ENCODE peak calls at places on chromosomes 1 and 21, in ten cellular contexts. O is testis, H is cardiac fibroblast, N is uterus, K is heart left ventricle, V is epithelial cell of proximal tubule, G is BJ, P is tibial artery, Y is colonic mucosa, R is OCI-LY7. I is an unnamed sample.

GRCh38 chr1:159943908-159944622 is 1.3 kb downstream of the IGSF9 start:
- DNase-seq in O (no peak), H (no peak), N (no peak), K (no peak), V (no peak), G (no peak), P (peak; percentile 25), Y (no peak), R (no peak), I (no peak)

GRCh38 chr1:207745285-207745684 is 6.6 kb upstream of the CD46 start:
- DNase-seq in O (no peak), H (peak; percentile 31), N (no peak), K (no peak), V (no peak), G (no peak), P (no peak), Y (no peak), R (no peak), I (no peak)

GRCh38 chr1:2229032-2229920 is 1.2 kb downstream of the SKI start:
- DNase-seq in O (peak; percentile 72), H (peak; percentile 85), N (peak; percentile 81), K (peak; percentile 81), V (no peak), G (no peak), P (peak; percentile 82), Y (peak; percentile 68), R (peak; percentile 67), I (no peak)

GRCh38 chr1:239126881-239127280 is 259.5 kb upstream of the CHRM3 start:
- DNase-seq in O (no peak), H (no peak), N (no peak), K (no peak), V (no peak), G (no peak), P (no peak), Y (no peak), R (no peak), I (no peak)

GRCh38 chr1:2825487-2826189 is 24.1 kb upstream of the TTC34 start:
- DNase-seq in O (no peak), H (no peak), N (no peak), K (no peak), V (no peak), G (no peak), P (no peak), Y (no peak), R (no peak), I (no peak)

GRCh38 chr1:192402571-192402970 is 85.8 kb downstream of the RGS21 start:
- DNase-seq in O (no peak), H (no peak), N (no peak), K (no peak), V (no peak), G (no peak), P (no peak), Y (no peak), R (no peak), I (no peak)

GRCh38 chr21:32483293-32483595 is 70.7 kb downstream of the EVA1C start:
- DNase-seq in O (no peak), H (no peak), N (no peak), K (no peak), V (no peak), G (no peak), P (no peak), Y (no peak), R (no peak), I (no peak)

GRCh38 chr21:31684918-31685317 is 25.4 kb downstream of the SOD1 start:
- DNase-seq in O (no peak), H (no peak), N (no peak), K (no peak), V (no peak), G (no peak), P (no peak), Y (no peak), R (no peak), I (no peak)

GRCh38 chr1:66711420-66711819 is 40.8 kb upstream of the DYNLT5 start:
- DNase-seq in O (no peak), H (peak; percentile 35), N (no peak), K (no peak), V (no peak), G (no peak), P (no peak), Y (no peak), R (no peak), I (no peak)

GRCh38 chr21:37233551-37234146 is 33.5 kb downstream of the VPS26C start:
- DNase-seq in O (no peak), H (no peak), N (no peak), K (no peak), V (no peak), G (no peak), P (no peak), Y (no peak), R (no peak), I (no peak)

GRCh38 chr1:178408869-178409268 is 87.9 kb downstream of the CLEC20A start:
- DNase-seq in O (no peak), H (no peak), N (no peak), K (no peak), V (no peak), G (no peak), P (no peak), Y (no peak), R (no peak), I (no peak)

GRCh38 chr1:116379057-116379630 is 6.1 kb downstream of the ATP1A1 start:
- DNase-seq in O (peak; percentile 52), H (no peak), N (no peak), K (peak; percentile 47), V (no peak), G (no peak), P (no peak), Y (no peak), R (no peak), I (no peak)

GRCh38 chr1:211474426-211474825 is 17.5 kb downstream of the RD3 start:
- DNase-seq in O (peak; percentile 76), H (peak; percentile 38), N (no peak), K (no peak), V (no peak), G (no peak), P (no peak), Y (no peak), R (no peak), I (no peak)

GRCh38 chr1:231421616-231421970 is 494 bp downstream of the EGLN1 start:
- DNase-seq in O (peak; percentile 36), H (peak; percentile 55), N (peak; percentile 28), K (peak; percentile 44), V (no peak), G (no peak), P (peak; percentile 72), Y (peak; percentile 39), R (peak; percentile 74), I (no peak)

GRCh38 chr1:43664369-43664768 is 14.4 kb downstream of the KDM4A start:
- DNase-seq in O (no peak), H (no peak), N (no peak), K (no peak), V (no peak), G (no peak), P (no peak), Y (no peak), R (no peak), I (no peak)

GRCh38 chr1:14108356-14109275 is 408.6 kb downstream of the PRDM2 start:
- DNase-seq in O (no peak), H (peak; percentile 14), N (no peak), K (no peak), V (peak; percentile 27), G (no peak), P (no peak), Y (no peak), R (no peak), I (no peak)

GRCh38 chr1:55284856-55285255 is 69.7 kb upstream of the USP24 start:
- DNase-seq in O (peak; percentile 55), H (peak; percentile 72), N (peak; percentile 54), K (no peak), V (no peak), G (no peak), P (no peak), Y (peak; percentile 37), R (peak; percentile 26), I (no peak)

GRCh38 chr1:47948126-47948525 is 49.1 kb downstream of the TRABD2B start:
- DNase-seq in O (no peak), H (no peak), N (no peak), K (no peak), V (no peak), G (no peak), P (no peak), Y (peak; percentile 49), R (no peak), I (no peak)
- TF ChIP-seq CTCF in O (no peak), H (no peak), N (no peak), K (no peak), V (peak; percentile 64), G (no peak), P (no peak), Y (no peak), R (no peak), I (no peak)

DNA sequence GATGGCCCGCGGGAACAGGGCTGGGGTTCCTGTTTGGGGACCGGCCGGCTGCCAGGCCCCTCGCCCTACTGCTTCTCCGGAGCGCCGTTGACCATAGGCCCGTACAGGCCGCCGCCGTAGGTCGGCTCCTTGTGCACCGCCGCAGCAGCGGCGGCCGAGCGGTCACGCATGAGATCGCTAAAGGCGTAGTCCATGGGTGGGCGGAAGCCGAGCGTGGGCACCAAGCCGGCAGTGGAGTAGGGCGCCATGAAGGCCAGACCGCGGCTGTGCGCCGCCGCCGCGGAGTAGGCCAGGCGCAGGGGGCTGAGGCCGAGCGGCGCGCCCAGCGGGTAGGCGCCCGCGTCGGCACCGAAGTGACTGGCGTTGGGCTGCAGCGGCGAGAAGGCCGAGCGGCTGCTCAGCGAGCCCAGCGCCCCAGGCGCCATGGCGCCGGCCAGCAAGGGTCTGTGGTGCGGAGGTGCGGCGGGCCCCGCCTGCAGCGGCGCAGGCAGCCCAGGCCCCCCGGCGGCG is 4.6 kb downstream of the DMRTA2 start:
- DNase-seq in O (no peak), H (no peak), N (no peak), K (no peak), V (no peak), G (no peak), P (no peak), Y (no peak), R (no peak), I (no peak)
- H3K4me3 ChIP-seq in O (peak overlapping the region; percentile 55), H (no peak overlapping the region), N (no peak overlapping the region), K (peak overlapping the region; percentile 44), V (peak overlapping the region; percentile 27), G (no peak overlapping the region), P (peak overlapping the region; percentile 22), Y (peak overlapping the region; percentile 10), R (no peak overlapping the region), I (no peak overlapping the region)

GRCh38 chr1:103106426-103107321 is 1.6 kb downstream of the COL11A1 start:
- DNase-seq in O (peak; percentile 29), H (peak; percentile 58), N (no peak), K (peak; percentile 33), V (peak; percentile 18), G (no peak), P (no peak), Y (no peak), R (peak; percentile 25), I (no peak)
- TF ChIP-seq CTCF in O (peak; percentile 47), H (peak; percentile 44), N (no peak), K (peak; percentile 31), V (peak; percentile 70), G (peak; percentile 60), P (peak; percentile 46), Y (peak; percentile 30), R (peak; percentile 78), I (peak; percentile 50)

DNA sequence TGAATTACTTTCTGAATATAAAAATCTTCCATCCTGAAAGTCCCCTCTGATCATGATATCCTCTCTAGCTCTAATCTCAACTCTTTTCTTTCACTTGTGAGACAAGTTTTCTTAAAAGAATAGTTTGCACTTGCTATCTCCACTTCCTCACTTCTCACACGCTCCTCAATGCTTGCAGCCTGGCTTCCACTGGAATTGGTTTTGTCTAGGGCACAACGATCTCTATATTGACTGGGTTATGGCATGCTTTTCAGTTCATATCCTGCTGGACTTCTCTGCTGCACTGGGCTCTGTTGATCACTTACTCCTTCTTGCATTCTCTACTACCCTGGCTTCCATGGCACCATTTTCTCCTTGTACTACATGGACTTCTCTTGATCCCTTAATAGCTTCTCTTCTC is 474 bp downstream of the FCRLA start:
- DNase-seq in O (no peak), H (no peak), N (no peak), K (no peak), V (no peak), G (no peak), P (no peak), Y (no peak), R (no peak), I (no peak)
- H3K4me3 ChIP-seq in O (no peak overlapping the region), H (no peak overlapping the region), N (no peak overlapping the region), K (no peak overlapping the region), V (no peak overlapping the region), G (no peak overlapping the region), P (no peak overlapping the region), Y (no peak overlapping the region), R (peak overlapping the region; percentile 80), I (no peak overlapping the region)